ENCODE peak calls at places on chromosome X, in ten cellular contexts. D is AG08395; U is EL; O is nephron progenitor cell; K is NCI-H187; N is NCI-H345; L is CD4-positive, alpha-beta memory T cell; J is GM19239; P is amygdala; H is heart right ventricle. T is an unnamed sample.

GRCh38 chrX:150569155-150569477 is 695 bp downstream of the MTM1 start:
- DNase-seq in D (no peak), U (peak), O (no peak), K (no peak), N (no peak), L (peak), J (no peak), P (peak), H (no peak), T (no peak)

GRCh38 chrX:152819732-152820131 is 10.8 kb downstream of the CETN2 start:
- DNase-seq in D (peak), U (peak), O (no peak), K (no peak), N (no peak), L (no peak), J (no peak), P (no peak), H (no peak), T (no peak)

GRCh38 chrX:32749075-32749474 is 462.3 kb downstream of the DMD start:
- DNase-seq in D (no peak), U (no peak), O (no peak), K (no peak), N (peak), L (no peak), J (no peak), P (no peak), H (no peak), T (no peak)

GRCh38 chrX:39814391-39814790 is 283.4 kb downstream of the BCOR start:
- DNase-seq in D (peak), U (peak), O (no peak), K (no peak), N (peak), L (peak), J (no peak), P (no peak), H (no peak), T (no peak)

GRCh38 chrX:19794690-19795089 is 92.7 kb downstream of the SH3KBP1 start:
- DNase-seq in D (no peak), U (no peak), O (no peak), K (no peak), N (no peak), L (no peak), J (no peak), P (no peak), H (no peak), T (no peak)

GRCh38 chrX:30577362-30577961 is at the start of gene TASL:
- DNase-seq in D (no peak), U (no peak), O (no peak), K (no peak), N (no peak), L (peak), J (no peak), P (no peak), H (no peak), T (no peak)

GRCh38 chrX:135009838-135010237 is 12.5 kb downstream of the RTL8B start:
- DNase-seq in D (no peak), U (no peak), O (no peak), K (no peak), N (no peak), L (no peak), J (no peak), P (no peak), H (no peak), T (no peak)

GRCh38 chrX:8003147-8003883 is 76.1 kb upstream of the PNPLA4 start:
- DNase-seq in D (no peak), U (no peak), O (no peak), K (no peak), N (no peak), L (no peak), J (no peak), P (no peak), H (no peak), T (peak)

GRCh38 chrX:150450519-150451177 is 87.5 kb downstream of the MAMLD1 start:
- DNase-seq in D (no peak), U (no peak), O (no peak), K (no peak), N (no peak), L (peak), J (no peak), P (no peak), H (no peak), T (no peak)

GRCh38 chrX:87338510-87338909 is 179.1 kb upstream of the KLHL4 start:
- DNase-seq in D (no peak), U (no peak), O (no peak), K (no peak), N (no peak), L (no peak), J (no peak), P (no peak), H (no peak), T (no peak)

GRCh38 chrX:106959897-106960296 is 39.7 kb downstream of the CLDN2 start:
- DNase-seq in D (peak), U (peak), O (no peak), K (no peak), N (no peak), L (no peak), J (no peak), P (no peak), H (no peak), T (no peak)

GRCh38 chrX:152896450-152896849 is 1.4 kb upstream of the ZNF185 start:
- DNase-seq in D (peak), U (peak), O (no peak), K (no peak), N (no peak), L (no peak), J (no peak), P (no peak), H (no peak), T (no peak)

GRCh38 chrX:120874678-120875557 is 748 bp downstream of the CT47B1 start:
- DNase-seq in D (no peak), U (no peak), O (no peak), K (no peak), N (no peak), L (no peak), J (no peak), P (no peak), H (no peak), T (no peak)

GRCh38 chrX:155959018-155959587 is 38.4 kb upstream of the IL9R start:
- DNase-seq in D (no peak), U (no peak), O (no peak), K (no peak), N (no peak), L (no peak), J (no peak), P (no peak), H (no peak), T (no peak)

T was measured in pancreas.